ENCODE peak calls at places on chromosome 15, in eight cellular contexts. X is HFFc6, U is psoas muscle, J is mesothelial cell of epicardium, Z is astrocyte, F is sigmoid colon, V is WTC11, L is IMR-90. Q is an unnamed sample.

GRCh38 chr15:95261546-95261945 is 1030.2 kb downstream of the MCTP2 start:
- DNase-seq in X (no peak), U (no peak), J (no peak), Z (no peak), F (no peak), V (no peak), L (no peak), Q (no peak)

GRCh38 chr15:74203914-74204431 is 1.4 kb upstream of the STRA6 start:
- DNase-seq in X (peak), U (no peak), J (no peak), Z (peak), F (no peak), V (peak), L (peak), Q (peak)

GRCh38 chr15:58797505-58797904 is 26.4 kb downstream of the MINDY2 start:
- DNase-seq in X (no peak), U (no peak), J (no peak), Z (no peak), F (no peak), V (no peak), L (no peak), Q (no peak)

GRCh38 chr15:51888593-51889195 is 59.2 kb downstream of the TMOD3 start:
- DNase-seq in X (no peak), U (no peak), J (no peak), Z (no peak), F (no peak), V (no peak), L (peak), Q (no peak)

GRCh38 chr15:60869851-60870250 is 359.3 kb downstream of the RORA start:
- DNase-seq in X (no peak), U (no peak), J (no peak), Z (no peak), F (no peak), V (no peak), L (no peak), Q (no peak)

GRCh38 chr15:50414624-50415023 is 9.6 kb upstream of the USP8 start:
- DNase-seq in X (no peak), U (no peak), J (no peak), Z (no peak), F (no peak), V (no peak), L (no peak), Q (no peak)

GRCh38 chr15:33154366-33155166 is 39.9 kb downstream of the FMN1 start:
- DNase-seq in X (peak), U (no peak), J (no peak), Z (peak), F (peak), V (no peak), L (peak), Q (peak)

GRCh38 chr15:49742381-49742780 is 121.5 kb downstream of the DTWD1 start:
- DNase-seq in X (no peak), U (no peak), J (no peak), Z (no peak), F (no peak), V (no peak), L (no peak), Q (no peak)

GRCh38 chr15:59896652-59897051 is 107.5 kb upstream of the FOXB1 start:
- DNase-seq in X (no peak), U (no peak), J (no peak), Z (no peak), F (no peak), V (no peak), L (no peak), Q (no peak)

GRCh38 chr15:42707068-42707467 is 29.9 kb downstream of the CDAN1 start:
- DNase-seq in X (no peak), U (no peak), J (no peak), Z (peak), F (no peak), V (no peak), L (peak), Q (peak)

GRCh38 chr15:89003865-89004725 is 84.2 kb upstream of the ABHD2 start:
- DNase-seq in X (no peak), U (peak), J (no peak), Z (peak), F (no peak), V (peak), L (peak), Q (peak)

GRCh38 chr15:51366911-51367310 is 25.5 kb downstream of the GLDN start:
- DNase-seq in X (no peak), U (no peak), J (no peak), Z (peak), F (no peak), V (no peak), L (peak), Q (peak)

GRCh38 chr15:45023659-45024320 is 795 bp downstream of the SORD start:
- DNase-seq in X (no peak), U (no peak), J (no peak), Z (no peak), F (no peak), V (no peak), L (peak), Q (peak)

GRCh38 chr15:60340207-60340921 is 57.4 kb downstream of the ANXA2 start:
- DNase-seq in X (no peak), U (peak), J (no peak), Z (no peak), F (no peak), V (peak), L (no peak), Q (no peak)

GRCh38 chr15:89225588-89225987 is 4.2 kb upstream of the RLBP1 start:
- DNase-seq in X (no peak), U (no peak), J (no peak), Z (no peak), F (no peak), V (no peak), L (no peak), Q (no peak)

GRCh38 chr15:89486726-89487050 is 9.7 kb downstream of the RHCG start:
- DNase-seq in X (no peak), U (no peak), J (peak), Z (no peak), F (no peak), V (peak), L (no peak), Q (no peak)

GRCh38 chr15:36671017-36671416 is 91.6 kb downstream of the CDIN1 start:
- DNase-seq in X (no peak), U (no peak), J (no peak), Z (no peak), F (no peak), V (no peak), L (no peak), Q (no peak)

DNA sequence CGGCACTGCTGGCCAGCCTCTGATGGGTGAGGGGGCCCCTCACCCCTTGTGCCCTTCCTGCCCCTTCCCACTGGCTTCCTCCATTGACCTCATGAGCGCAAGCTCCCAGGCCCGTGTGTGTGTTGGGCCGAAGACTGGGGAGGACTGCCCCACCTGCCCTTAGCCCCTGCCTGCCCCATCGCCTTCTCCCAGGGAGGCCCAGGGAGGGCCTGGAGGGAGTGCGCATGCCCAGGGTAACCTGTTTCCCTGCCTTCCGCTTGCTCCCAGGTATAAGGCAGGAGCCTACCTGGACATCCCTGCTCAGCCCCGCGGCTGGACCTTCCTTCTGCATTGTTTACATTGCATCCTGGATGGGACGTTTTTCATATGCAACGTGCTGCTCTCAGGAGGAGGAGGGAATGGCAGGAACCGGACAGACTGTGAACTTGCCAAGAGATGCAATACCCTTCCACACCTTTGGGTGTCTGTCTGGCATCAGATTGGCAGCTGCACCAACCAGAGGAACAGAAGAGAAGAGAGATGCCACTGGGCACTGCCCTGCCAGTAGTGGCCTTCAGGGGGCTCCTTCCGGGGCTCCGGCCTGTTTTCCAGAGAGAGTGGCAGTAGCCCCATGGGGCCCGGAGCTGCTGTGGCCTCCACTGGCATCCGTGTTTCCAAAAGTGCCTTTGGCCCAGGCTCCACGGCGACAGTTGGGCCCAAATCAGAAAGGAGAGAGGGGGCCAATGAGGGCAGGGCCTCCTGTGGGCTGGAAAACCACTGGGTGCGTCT is 8.8 kb downstream of the DLL4 start:
- DNase-seq in X (peak), U (no peak), J (no peak), Z (no peak), F (no peak), V (no peak), L (no peak), Q (no peak)
- TF ChIP-seq CTCF in X (peak), U (peak), J (peak), Z (peak), F (no peak), V (no peak), L (peak), Q (peak)

GRCh38 chr15:77035999-77036471 is 34.9 kb downstream of the TSPAN3 start:
- DNase-seq in X (no peak), U (no peak), J (no peak), Z (no peak), F (peak), V (no peak), L (no peak), Q (no peak)

GRCh38 chr15:77033729-77034619 is 36.9 kb downstream of the TSPAN3 start:
- DNase-seq in X (no peak), U (peak), J (peak), Z (no peak), F (peak), V (peak), L (no peak), Q (no peak)

GRCh38 chr15:77033417-77033728 is 37.5 kb downstream of the TSPAN3 start:
- DNase-seq in X (no peak), U (no peak), J (peak), Z (no peak), F (peak), V (no peak), L (no peak), Q (no peak)

GRCh38 chr15:77035584-77035983 is 35.3 kb downstream of the TSPAN3 start:
- DNase-seq in X (no peak), U (no peak), J (peak), Z (no peak), F (peak), V (no peak), L (no peak), Q (no peak)

GRCh38 chr15:77034620-77035467 is 36.1 kb downstream of the TSPAN3 start:
- DNase-seq in X (no peak), U (peak), J (peak), Z (no peak), F (peak), V (peak), L (no peak), Q (no peak)
- TF ChIP-seq CTCF in X (peak), U (peak), J (peak), Z (peak), F (peak), V (peak), L (peak), Q (peak)

DNA sequence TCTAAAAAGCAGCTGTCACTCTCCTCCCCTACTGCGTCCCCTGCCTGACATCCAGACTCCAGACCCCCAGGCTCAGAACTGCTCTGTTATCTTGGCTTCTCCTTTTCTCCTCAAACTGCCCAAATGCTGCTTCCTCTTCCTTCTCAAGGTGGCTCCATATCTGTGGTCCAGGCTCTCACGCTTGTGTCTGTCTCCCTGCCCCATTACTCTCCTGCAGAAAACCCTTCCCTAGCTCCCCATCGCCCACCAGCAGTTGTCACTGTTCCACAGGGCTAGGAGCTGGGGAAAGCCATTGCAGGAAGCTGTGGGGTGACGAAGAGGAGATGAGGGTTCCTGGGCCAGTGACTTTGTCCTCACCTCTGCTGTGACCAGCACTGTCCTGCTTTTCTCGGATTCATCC is 30.7 kb upstream of the CGNL1 start:
- DNase-seq in X (no peak), U (no peak), J (no peak), Z (no peak), F (no peak), V (peak), L (no peak), Q (no peak)
- TF ChIP-seq CTCF in X (peak), U (no peak), J (no peak), Z (peak), F (no peak), V (no peak), L (peak), Q (peak)

DNA sequence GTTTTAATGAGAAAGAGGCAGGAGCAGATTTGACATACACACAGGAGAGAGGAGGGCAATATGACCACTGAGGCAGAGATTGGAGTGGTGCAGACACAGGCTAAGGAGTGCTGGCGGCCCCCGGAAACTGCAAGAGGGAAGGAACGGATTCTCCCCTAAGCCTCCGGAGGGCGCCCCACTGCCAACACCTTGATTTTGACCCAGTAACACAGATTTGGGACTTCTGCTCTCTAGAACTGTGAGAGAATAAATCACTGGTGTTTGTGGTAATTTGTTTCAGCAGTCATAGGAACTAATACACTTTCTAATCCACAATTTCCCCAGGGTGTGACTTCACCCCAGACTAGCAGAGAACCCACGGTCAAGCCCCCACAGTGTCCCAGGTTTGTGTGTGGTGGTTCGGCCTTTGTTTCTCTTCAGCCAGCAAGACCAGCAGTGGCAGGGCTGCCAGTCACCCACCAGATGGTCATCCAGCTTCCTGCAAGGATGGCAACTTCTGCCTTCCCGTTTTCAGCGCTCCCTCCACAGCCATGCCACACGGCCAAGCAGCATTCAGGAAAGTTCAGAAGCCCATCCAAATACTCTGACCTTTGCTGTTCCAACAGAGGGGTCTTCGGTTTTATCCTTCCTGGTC is 23.6 kb upstream of the TSPAN3 start:
- DNase-seq in X (no peak), U (no peak), J (no peak), Z (no peak), F (no peak), V (peak), L (no peak), Q (no peak)
- TF ChIP-seq CTCF in X (peak), U (no peak), J (no peak), Z (peak), F (no peak), V (no peak), L (no peak), Q (peak)

DNA sequence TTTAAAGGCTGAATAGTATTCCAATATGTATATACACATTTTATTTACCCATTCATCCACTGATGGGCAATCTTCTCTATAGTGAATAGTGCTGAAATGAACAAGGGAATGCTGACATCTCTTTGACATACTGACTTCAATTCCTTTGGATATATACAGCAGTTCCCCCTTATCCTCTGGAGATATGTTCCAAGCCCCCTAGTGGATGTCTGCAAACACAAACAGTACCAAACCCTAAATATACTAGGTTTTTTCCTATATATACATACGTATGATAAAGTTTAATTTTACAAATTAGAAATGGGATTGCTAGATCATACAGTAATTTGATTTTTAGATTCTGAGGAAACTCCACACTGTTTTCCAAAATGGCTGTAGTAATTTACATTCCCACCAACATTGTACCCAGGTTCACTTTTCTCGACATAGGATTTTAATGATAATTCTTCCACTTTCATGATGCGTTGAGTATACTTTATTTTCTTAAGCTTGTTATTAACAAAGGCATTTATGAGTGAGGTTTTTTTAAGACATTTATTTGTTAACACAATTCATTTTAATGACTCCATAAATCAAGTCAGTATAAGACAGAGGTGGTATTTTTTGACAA is 38.2 kb downstream of the VPS13C start:
- DNase-seq in X (no peak), U (no peak), J (no peak), Z (no peak), F (no peak), V (no peak), L (no peak), Q (no peak)
- TF ChIP-seq CTCF in X (peak), U (no peak), J (no peak), Z (peak), F (no peak), V (no peak), L (no peak), Q (no peak)

GRCh38 chr15:72207576-72208085 is 10.0 kb upstream of the GRAMD2A start:
- DNase-seq in X (no peak), U (no peak), J (no peak), Z (no peak), F (no peak), V (no peak), L (no peak), Q (no peak)

GRCh38 chr15:72205896-72206676 is 8.5 kb upstream of the GRAMD2A start:
- DNase-seq in X (no peak), U (no peak), J (no peak), Z (no peak), F (no peak), V (no peak), L (no peak), Q (no peak)

GRCh38 chr15:72203507-72203837 is 5.9 kb upstream of the GRAMD2A start:
- DNase-seq in X (peak), U (peak), J (no peak), Z (peak), F (peak), V (no peak), L (peak), Q (peak)

GRCh38 chr15:72205273-72205672 is 7.7 kb upstream of the GRAMD2A start:
- DNase-seq in X (no peak), U (no peak), J (no peak), Z (no peak), F (no peak), V (no peak), L (no peak), Q (no peak)

GRCh38 chr15:72206677-72207000 is 9.1 kb upstream of the GRAMD2A start:
- DNase-seq in X (no peak), U (no peak), J (no peak), Z (no peak), F (no peak), V (no peak), L (no peak), Q (no peak)
- TF ChIP-seq CTCF in X (no peak), U (no peak), J (no peak), Z (no peak), F (no peak), V (no peak), L (no peak), Q (no peak)

Q was measured in fibroblast of lung.